ENCODE peak calls at places on chromosome 7, in five cellular contexts. One of them, this sample, is unnamed.

GRCh38 chr7:43689115-43689514 is 40.2 kb downstream of the COA1 start:
- DNase-seq in IMR-90: no peak
- DNase-seq in Ammon's horn: peak; percentile 7
- DNase-seq in WTC11: no peak
- DNase-seq in stimulated activated CD8-positive, alpha-beta memory T cell treated with anti-CD3 and anti-CD28 coated beads, Interleukin-12 subunit alpha, Interleukin-12 subunit beta, amount 100 ng/mL, for 4 hours: no peak
- DNase-seq in this sample: no peak

GRCh38 chr7:111164442-111164841 is 73.5 kb downstream of the LRRN3 start:
- DNase-seq in IMR-90: no peak
- DNase-seq in Ammon's horn: no peak
- DNase-seq in WTC11: no peak
- DNase-seq in stimulated activated CD8-positive, alpha-beta memory T cell treated with anti-CD3 and anti-CD28 coated beads, Interleukin-12 subunit alpha, Interleukin-12 subunit beta, amount 100 ng/mL, for 4 hours: no peak
- DNase-seq in this sample: no peak

GRCh38 chr7:7672545-7673239 is 32.1 kb downstream of the UMAD1 start:
- DNase-seq in IMR-90: no peak
- DNase-seq in Ammon's horn: no peak
- DNase-seq in WTC11: no peak
- DNase-seq in stimulated activated CD8-positive, alpha-beta memory T cell treated with anti-CD3 and anti-CD28 coated beads, Interleukin-12 subunit alpha, Interleukin-12 subunit beta, amount 100 ng/mL, for 4 hours: no peak
- DNase-seq in this sample: no peak

GRCh38 chr7:139730746-139731612 is 46.8 kb downstream of the HIPK2 start:
- DNase-seq in IMR-90: peak; percentile 72
- DNase-seq in Ammon's horn: no peak
- DNase-seq in WTC11: no peak
- DNase-seq in stimulated activated CD8-positive, alpha-beta memory T cell treated with anti-CD3 and anti-CD28 coated beads, Interleukin-12 subunit alpha, Interleukin-12 subunit beta, amount 100 ng/mL, for 4 hours: no peak
- DNase-seq in this sample: peak; percentile 53

GRCh38 chr7:12025246-12025645 is 185.8 kb upstream of the TMEM106B start:
- DNase-seq in IMR-90: peak; percentile 23
- DNase-seq in Ammon's horn: no peak
- DNase-seq in WTC11: no peak
- DNase-seq in stimulated activated CD8-positive, alpha-beta memory T cell treated with anti-CD3 and anti-CD28 coated beads, Interleukin-12 subunit alpha, Interleukin-12 subunit beta, amount 100 ng/mL, for 4 hours: no peak
- DNase-seq in this sample: peak; percentile 21

GRCh38 chr7:71612892-71613291 is 480.9 kb downstream of the GALNT17 start:
- DNase-seq in IMR-90: no peak
- DNase-seq in Ammon's horn: peak; percentile 38
- DNase-seq in WTC11: no peak
- DNase-seq in stimulated activated CD8-positive, alpha-beta memory T cell treated with anti-CD3 and anti-CD28 coated beads, Interleukin-12 subunit alpha, Interleukin-12 subunit beta, amount 100 ng/mL, for 4 hours: no peak
- DNase-seq in this sample: no peak

GRCh38 chr7:78690174-78690573 is 763.3 kb downstream of the MAGI2 start:
- DNase-seq in IMR-90: peak; percentile 69
- DNase-seq in Ammon's horn: no peak
- DNase-seq in WTC11: no peak
- DNase-seq in stimulated activated CD8-positive, alpha-beta memory T cell treated with anti-CD3 and anti-CD28 coated beads, Interleukin-12 subunit alpha, Interleukin-12 subunit beta, amount 100 ng/mL, for 4 hours: no peak
- DNase-seq in this sample: no peak

GRCh38 chr7:143979359-143979758 is 20.8 kb upstream of the OR6B1 start:
- DNase-seq in IMR-90: peak; percentile 54
- DNase-seq in Ammon's horn: no peak
- DNase-seq in WTC11: no peak
- DNase-seq in stimulated activated CD8-positive, alpha-beta memory T cell treated with anti-CD3 and anti-CD28 coated beads, Interleukin-12 subunit alpha, Interleukin-12 subunit beta, amount 100 ng/mL, for 4 hours: no peak
- DNase-seq in this sample: peak; percentile 22

GRCh38 chr7:38171558-38172403 is 6.3 kb upstream of the STARD3NL start:
- DNase-seq in IMR-90: no peak
- DNase-seq in Ammon's horn: no peak
- DNase-seq in WTC11: no peak
- DNase-seq in stimulated activated CD8-positive, alpha-beta memory T cell treated with anti-CD3 and anti-CD28 coated beads, Interleukin-12 subunit alpha, Interleukin-12 subunit beta, amount 100 ng/mL, for 4 hours: no peak
- DNase-seq in this sample: no peak

GRCh38 chr7:27125986-27126394 is 4.6 kb downstream of the HOXA4 start:
- DNase-seq in IMR-90: peak; percentile 27
- DNase-seq in Ammon's horn: no peak
- DNase-seq in WTC11: no peak
- DNase-seq in stimulated activated CD8-positive, alpha-beta memory T cell treated with anti-CD3 and anti-CD28 coated beads, Interleukin-12 subunit alpha, Interleukin-12 subunit beta, amount 100 ng/mL, for 4 hours: no peak
- DNase-seq in this sample: no peak

GRCh38 chr7:22578048-22578770 is 78.2 kb upstream of the STEAP1B start:
- DNase-seq in IMR-90: peak; percentile 85
- DNase-seq in Ammon's horn: no peak
- DNase-seq in WTC11: no peak
- DNase-seq in stimulated activated CD8-positive, alpha-beta memory T cell treated with anti-CD3 and anti-CD28 coated beads, Interleukin-12 subunit alpha, Interleukin-12 subunit beta, amount 100 ng/mL, for 4 hours: no peak
- DNase-seq in this sample: peak; percentile 82

GRCh38 chr7:129840757-129841156 is 112.0 kb downstream of the UBE2H start:
- DNase-seq in IMR-90: no peak
- DNase-seq in Ammon's horn: no peak
- DNase-seq in WTC11: no peak
- DNase-seq in stimulated activated CD8-positive, alpha-beta memory T cell treated with anti-CD3 and anti-CD28 coated beads, Interleukin-12 subunit alpha, Interleukin-12 subunit beta, amount 100 ng/mL, for 4 hours: no peak
- DNase-seq in this sample: no peak

GRCh38 chr7:138886501-138886917 is 88.5 kb upstream of the ATP6V0A4 start:
- DNase-seq in IMR-90: peak; percentile 73
- DNase-seq in Ammon's horn: peak; percentile 42
- DNase-seq in WTC11: no peak
- DNase-seq in stimulated activated CD8-positive, alpha-beta memory T cell treated with anti-CD3 and anti-CD28 coated beads, Interleukin-12 subunit alpha, Interleukin-12 subunit beta, amount 100 ng/mL, for 4 hours: no peak
- DNase-seq in this sample: peak; percentile 73

GRCh38 chr7:24341677-24342076 is 57.7 kb downstream of the NPY start:
- DNase-seq in IMR-90: no peak
- DNase-seq in Ammon's horn: no peak
- DNase-seq in WTC11: no peak
- DNase-seq in stimulated activated CD8-positive, alpha-beta memory T cell treated with anti-CD3 and anti-CD28 coated beads, Interleukin-12 subunit alpha, Interleukin-12 subunit beta, amount 100 ng/mL, for 4 hours: no peak
- DNase-seq in this sample: no peak

GRCh38 chr7:2002561-2003450 is 229.9 kb downstream of the MAD1L1 start:
- DNase-seq in IMR-90: no peak
- DNase-seq in Ammon's horn: no peak
- DNase-seq in WTC11: peak; percentile 7
- DNase-seq in stimulated activated CD8-positive, alpha-beta memory T cell treated with anti-CD3 and anti-CD28 coated beads, Interleukin-12 subunit alpha, Interleukin-12 subunit beta, amount 100 ng/mL, for 4 hours: no peak
- DNase-seq in this sample: no peak

This sample was measured in mesenchymal stem cell.